ENCODE peak calls at places on chromosomes 16 and 17, in nine cellular contexts. Q is SJSA1; R is BE2C; G is CD8-positive, alpha-beta memory T cell; O is uterus; Y is PC-9; J is upper lobe of right lung; H is GM23248; K is HFF-Myc. L is an unnamed sample.

GRCh38 chr17:47703671-47704070 is 9.7 kb downstream of the TBKBP1 start:
- DNase-seq in Q (no peak), R (no peak), Y (no peak), O (no peak), G (no peak), J (no peak), H (no peak), K (no peak), L (no peak)

GRCh38 chr17:43784068-43784467 is 3.8 kb downstream of the CFAP97D1 start:
- DNase-seq in Y (no peak), Q (no peak), O (no peak), R (no peak), J (no peak), G (no peak), H (peak), K (no peak), L (no peak)

GRCh38 chr17:7856081-7856791 is 1.1 kb downstream of the NAA38 start:
- DNase-seq in G (no peak), R (no peak), Q (peak), J (peak), K (no peak), H (peak), Y (no peak), O (peak), L (no peak)

GRCh38 chr16:27449434-27450188 is 47.6 kb downstream of the IL21R start:
- DNase-seq in O (no peak), H (no peak), G (peak), K (no peak), Q (no peak), R (no peak), Y (no peak), J (no peak), L (no peak)

GRCh38 chr17:21387616-21388015 is 11.5 kb downstream of the KCNJ12 start:
- DNase-seq in O (no peak), G (no peak), Y (no peak), H (no peak), Q (no peak), R (no peak), J (no peak), K (no peak), L (no peak)

GRCh38 chr16:49833055-49833454 is 22.9 kb downstream of the ZNF423 start:
- DNase-seq in O (peak), K (no peak), G (no peak), Y (no peak), J (no peak), R (no peak), H (peak), Q (no peak), L (no peak)

GRCh38 chr17:36485805-36486203 is 677 bp upstream of the ZNHIT3 start:
- DNase-seq in G (no peak), K (no peak), Y (no peak), H (peak), Q (no peak), R (no peak), J (no peak), O (no peak), L (no peak)

GRCh38 chr17:55690105-55690508 is 32.6 kb downstream of the TMEM100 start:
- DNase-seq in R (peak), H (peak), G (no peak), K (no peak), O (no peak), J (no peak), Y (no peak), Q (no peak), L (no peak)

GRCh38 chr16:26787924-26788323 is 278.8 kb upstream of the C16orf82 start:
- DNase-seq in H (no peak), G (no peak), O (no peak), K (no peak), R (no peak), J (no peak), Y (no peak), Q (no peak), L (no peak)

GRCh38 chr17:56926704-56927103 is 12.9 kb upstream of the TRIM25 start:
- DNase-seq in Q (no peak), O (no peak), G (no peak), J (no peak), Y (no peak), R (no peak), K (no peak), H (no peak), L (no peak)

GRCh38 chr16:30755955-30756780 is 5.7 kb downstream of the CFAP119 start:
- DNase-seq in Q (no peak), G (no peak), J (peak), Y (no peak), R (no peak), O (no peak), H (no peak), K (no peak), L (no peak)

GRCh38 chr17:80455328-80455710 is 21.1 kb downstream of the NPTX1 start:
- DNase-seq in H (peak), O (peak), J (no peak), G (no peak), Y (peak), Q (peak), R (peak), K (no peak), L (no peak)

GRCh38 chr17:17022011-17022800 is 20.1 kb upstream of the MPRIP start:
- DNase-seq in Y (no peak), H (no peak), K (no peak), J (peak), G (no peak), O (no peak), R (no peak), Q (no peak), L (no peak)

GRCh38 chr16:77564791-77565390 is 130.1 kb upstream of the ADAMTS18 start:
- DNase-seq in R (no peak), G (no peak), Q (no peak), H (peak), J (no peak), K (no peak), Y (no peak), O (no peak), L (no peak)

GRCh38 chr17:82687375-82687861 is 11.1 kb downstream of the RAB40B start:
- DNase-seq in K (no peak), R (no peak), J (no peak), G (no peak), H (no peak), Q (no peak), Y (no peak), O (no peak), L (no peak)

GRCh38 chr17:58109197-58109596 is 26.0 kb downstream of the DYNLL2 start:
- DNase-seq in H (no peak), R (no peak), G (no peak), Y (no peak), Q (no peak), O (no peak), K (no peak), J (no peak), L (no peak)

GRCh38 chr17:61597606-61598005 is 6.6 kb upstream of the NACA2 start:
- DNase-seq in Q (no peak), J (no peak), K (no peak), H (no peak), R (no peak), G (no peak), O (no peak), Y (no peak), L (no peak)

GRCh38 chr16:87391324-87391949 is 699 bp upstream of the MAP1LC3B start:
- DNase-seq in G (no peak), R (peak), O (peak), K (no peak), Q (no peak), Y (no peak), H (peak), J (peak), L (no peak)

GRCh38 chr16:4011225-4011939 is 104.9 kb downstream of the ADCY9 start:
- DNase-seq in O (no peak), J (no peak), R (no peak), Y (no peak), Q (no peak), H (no peak), G (no peak), K (no peak), L (no peak)

GRCh38 chr16:2749936-2750335 is 2.5 kb upstream of the SRRM2 start:
- DNase-seq in J (no peak), Y (no peak), K (no peak), Q (no peak), H (no peak), G (no peak), O (no peak), R (no peak), L (no peak)

GRCh38 chr16:1932050-1933028 is 10.7 kb downstream of the MSRB1 start:
- DNase-seq in Y (peak), K (no peak), R (peak), H (no peak), Q (no peak), G (no peak), J (no peak), O (no peak), L (no peak)

GRCh38 chr16:87877942-87878507 is 8.7 kb upstream of the SLC7A5 start:
- DNase-seq in Y (no peak), R (no peak), J (no peak), G (no peak), O (no peak), Q (no peak), K (no peak), H (peak), L (no peak)

GRCh38 chr17:77875051-77875780 is 83.3 kb upstream of the TNRC6C start:
- DNase-seq in O (no peak), Q (no peak), J (no peak), Y (no peak), H (peak), R (no peak), G (no peak), K (no peak), L (peak)

GRCh38 chr17:77877019-77877418 is 81.5 kb upstream of the TNRC6C start:
- DNase-seq in Q (no peak), O (no peak), G (no peak), R (no peak), K (no peak), Y (no peak), H (no peak), J (no peak), L (no peak)

GRCh38 chr17:77877674-77878355 is 80.7 kb upstream of the TNRC6C start:
- DNase-seq in Q (no peak), Y (no peak), H (no peak), K (no peak), O (no peak), R (no peak), G (no peak), J (no peak), L (no peak)

GRCh38 chr17:77874303-77875050 is 84.0 kb upstream of the TNRC6C start:
- DNase-seq in Q (no peak), K (no peak), J (peak), Y (no peak), H (no peak), O (no peak), G (no peak), R (no peak), L (no peak)

GRCh38 chr17:77875881-77876509 is 82.5 kb upstream of the TNRC6C start:
- DNase-seq in K (no peak), Y (no peak), O (no peak), H (peak), Q (no peak), J (no peak), G (no peak), R (no peak), L (no peak)
- H3K4me3 ChIP-seq in K (no peak), Y (no peak), O (no peak), H (no peak), Q (no peak), J (no peak), G (no peak), R (no peak), L (no peak)

GRCh38 chr17:4499431-4500187 is 928 bp downstream of the SPNS2 start:
- DNase-seq in H (no peak), O (no peak), Q (no peak), J (no peak), K (no peak), R (peak), G (no peak), Y (peak), L (no peak)
- H3K4me3 ChIP-seq in H (no peak), O (peak), Q (no peak), J (peak), K (no peak), R (peak), G (peak), Y (peak), L (no peak)

DNA sequence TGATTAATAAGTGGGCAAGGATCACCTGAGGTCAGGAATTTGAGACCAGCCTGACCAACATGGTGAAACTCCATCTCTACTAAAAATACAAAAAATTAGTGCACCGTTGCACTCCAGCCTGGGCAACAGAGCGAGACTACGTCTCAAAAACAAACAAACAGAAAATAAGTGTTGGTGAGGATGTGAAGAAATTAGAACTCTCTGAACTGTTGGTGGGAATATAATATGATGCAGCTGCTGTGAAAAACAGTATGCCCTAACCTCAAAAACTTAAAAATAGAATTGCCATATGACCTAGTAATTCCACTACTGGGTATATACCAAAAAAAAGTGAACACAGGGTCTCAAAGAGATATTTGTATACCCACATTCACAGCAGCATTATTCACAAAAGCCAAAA is 26.1 kb downstream of the GLG1 start:
- DNase-seq in O (no peak), Q (no peak), Y (no peak), J (no peak), R (no peak), G (no peak), H (no peak), K (no peak), L (no peak)
- H3K4me3 ChIP-seq in O (no peak), Q (no peak), Y (no peak), J (no peak), R (no peak), G (no peak), H (no peak), K (no peak), L (no peak)

DNA sequence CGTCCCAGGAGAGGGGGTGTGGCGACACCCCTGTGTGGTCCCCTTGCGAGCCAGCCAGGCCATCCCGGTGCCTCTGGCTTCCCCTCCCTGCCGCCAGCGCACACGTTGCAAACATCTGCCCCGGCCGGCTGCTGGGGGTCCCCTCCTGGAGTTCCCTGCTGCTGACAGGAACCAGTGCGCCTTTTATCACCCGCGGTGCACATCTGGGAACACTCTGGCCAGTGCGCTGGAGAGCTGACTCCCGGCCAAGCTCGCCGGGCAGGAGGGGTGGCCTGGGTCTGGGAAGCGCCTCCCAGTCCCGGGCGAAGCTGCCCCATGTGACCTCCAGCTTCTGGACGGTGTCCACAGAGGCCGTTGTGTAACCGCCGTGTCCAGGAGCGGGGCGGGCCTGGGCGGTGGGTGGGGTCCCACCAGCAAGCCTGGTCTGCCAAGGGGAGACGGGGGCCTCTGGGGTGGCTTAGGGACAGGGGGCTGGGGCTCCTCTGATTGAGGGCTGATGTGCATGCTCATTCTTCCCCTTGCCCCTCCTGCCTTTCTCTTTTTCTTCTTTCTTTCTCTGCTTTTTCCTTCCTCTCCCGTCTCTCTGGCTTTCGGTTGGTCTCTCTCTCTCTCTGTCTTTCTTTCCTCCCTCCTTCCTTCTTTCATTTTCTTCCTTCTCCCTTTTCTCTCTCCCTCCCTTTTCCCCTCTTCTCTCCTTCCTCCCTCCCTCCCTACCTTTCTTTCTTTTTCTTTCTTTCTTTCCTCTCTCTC is 25.2 kb upstream of the CIBAR2 start:
- DNase-seq in G (no peak), K (peak), J (peak), H (peak), O (peak), R (peak), Q (peak), Y (peak), L (peak)
- H3K4me3 ChIP-seq in G (no peak), K (peak), J (peak), H (peak), O (peak), R (peak), Q (peak), Y (peak), L (peak)

GRCh38 chr16:58272855-58273254 is 22.0 kb downstream of the PRSS54 start:
- DNase-seq in K (no peak), O (no peak), Q (no peak), J (no peak), Y (no peak), H (no peak), G (no peak), R (no peak), L (no peak)
- H3K4me3 ChIP-seq in K (no peak), O (no peak), Q (no peak), J (no peak), Y (no peak), H (no peak), G (no peak), R (no peak), L (no peak)

DNA sequence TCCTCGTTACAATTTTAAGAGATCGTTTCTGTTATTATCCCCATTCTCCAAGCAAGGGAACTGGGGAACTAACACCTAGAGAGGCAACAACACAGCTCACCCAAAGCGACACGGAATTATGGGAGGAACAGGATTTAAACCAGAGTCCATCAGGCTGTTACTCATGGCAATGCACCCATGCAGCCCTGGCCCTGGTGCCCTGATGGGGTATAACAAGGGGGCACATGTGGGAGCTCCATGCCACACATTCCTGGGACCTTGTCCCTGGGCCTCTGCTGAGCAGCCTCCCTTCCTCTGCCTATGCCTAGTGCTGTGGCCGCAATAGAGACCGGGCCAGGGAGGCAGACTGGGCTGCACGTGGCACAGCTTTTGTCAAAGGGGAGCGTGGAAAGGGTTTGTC is 13.3 kb upstream of the RCVRN start:
- DNase-seq in K (no peak), R (no peak), Y (no peak), H (no peak), Q (no peak), J (no peak), G (no peak), O (no peak), L (no peak)
- H3K4me3 ChIP-seq in K (no peak), R (no peak), Y (no peak), H (no peak), Q (no peak), J (no peak), G (no peak), O (no peak), L (no peak)

GRCh38 chr16:6105115-6105514 is 1007.5 kb upstream of the EEF2KMT start:
- DNase-seq in J (no peak), H (no peak), Q (no peak), K (no peak), Y (no peak), R (no peak), G (no peak), O (no peak), L (no peak)
- H3K4me3 ChIP-seq in J (no peak), H (no peak), Q (no peak), K (no peak), Y (no peak), R (no peak), G (no peak), O (no peak), L (no peak)

L was measured in AG09309.